ENCODE peak calls at places on chromosomes 5 and 9, in eight cellular contexts. J, U, S, C, B, F, E and X are unnamed samples.
A peak's percentile ranks its signal among the peaks of the same experiment; 100 is the strongest.

GRCh38 chr9:85554349-85554748 is 187.4 kb downstream of the AGTPBP1 start:
- ATAC-seq in J (no peak), U (no peak), S (no peak), C (no peak), B (no peak), F (no peak), E (no peak), X (no peak)

GRCh38 chr5:167346461-167346860 is 945.0 kb upstream of the WWC1 start:
- ATAC-seq in J (no peak), U (no peak), S (no peak), C (no peak), B (no peak), F (no peak), E (no peak), X (no peak)

GRCh38 chr9:36584626-36585460 is 12.1 kb downstream of the MELK start:
- ATAC-seq in J (peak; percentile 45), U (no peak), S (peak; percentile 26), C (no peak), B (peak; percentile 80), F (no peak), E (no peak), X (no peak)

GRCh38 chr5:111119856-111120255 is 27.7 kb downstream of the WDR36 start:
- ATAC-seq in J (no peak), U (no peak), S (no peak), C (no peak), B (no peak), F (no peak), E (no peak), X (no peak)

GRCh38 chr5:133336969-133337410 is 275.4 kb downstream of the FSTL4 start:
- ATAC-seq in J (no peak), U (no peak), S (no peak), C (no peak), B (no peak), F (no peak), E (no peak), X (no peak)

GRCh38 chr9:76619645-76620044 is 144.6 kb upstream of the PCA3 start:
- ATAC-seq in J (no peak), U (no peak), S (peak; percentile 57), C (no peak), B (no peak), F (no peak), E (no peak), X (peak; percentile 54)

GRCh38 chr5:23084815-23085214 is 231.7 kb upstream of the CDH12 start:
- ATAC-seq in J (no peak), U (no peak), S (no peak), C (peak; percentile 29), B (no peak), F (no peak), E (no peak), X (no peak)

GRCh38 chr5:74083096-74083495 is 457.1 kb downstream of the ARHGEF28 start:
- ATAC-seq in J (no peak), U (no peak), S (no peak), C (no peak), B (no peak), F (no peak), E (no peak), X (no peak)

DNA sequence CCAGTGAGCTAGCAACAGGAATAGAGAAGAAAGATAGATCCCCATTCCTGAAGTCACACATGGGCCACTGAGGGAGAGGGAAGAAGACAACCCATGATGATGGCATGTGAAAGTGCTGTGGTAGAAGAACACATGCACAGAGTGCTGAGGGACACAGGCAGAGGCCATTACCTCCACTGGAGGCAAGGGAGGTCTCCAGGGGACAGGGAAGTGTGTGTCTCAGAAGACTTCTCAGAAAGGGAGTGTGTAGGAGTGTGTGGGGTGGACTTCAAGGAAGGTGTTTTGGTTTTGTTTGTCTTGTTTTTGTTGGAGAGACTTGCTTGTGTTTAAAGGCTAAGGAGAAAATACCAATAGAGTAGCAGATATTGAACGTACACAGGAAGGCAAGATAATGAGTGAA is 77.0 kb upstream of the SMARCA2 start:
- ATAC-seq in J (no peak), U (no peak), S (no peak), C (no peak), B (no peak), F (no peak), E (no peak), X (no peak)
- H3K4me3 ChIP-seq in J (no peak overlapping the region), U (no peak overlapping the region), S (no peak overlapping the region), C (no peak overlapping the region), B (no peak overlapping the region), F (no peak overlapping the region), E (no peak overlapping the region), X (no peak overlapping the region)

GRCh38 chr5:158813275-158813674 is 286.4 kb downstream of the EBF1 start:
- ATAC-seq in J (no peak), U (no peak), S (no peak), C (no peak), B (no peak), F (no peak), E (no peak), X (no peak)
- H3K4me3 ChIP-seq in J (no peak overlapping the region), U (no peak overlapping the region), S (no peak overlapping the region), C (no peak overlapping the region), B (no peak overlapping the region), F (no peak overlapping the region), E (no peak overlapping the region), X (no peak overlapping the region)

GRCh38 chr5:130759061-130759460 is 406.0 kb downstream of the HINT1 start:
- ATAC-seq in J (no peak), U (no peak), S (no peak), C (no peak), B (peak; percentile 34), F (no peak), E (no peak), X (no peak)
- H3K4me3 ChIP-seq in J (no peak overlapping the region), U (no peak overlapping the region), S (no peak overlapping the region), C (no peak overlapping the region), B (no peak overlapping the region), F (no peak overlapping the region), E (no peak overlapping the region), X (no peak overlapping the region)

DNA sequence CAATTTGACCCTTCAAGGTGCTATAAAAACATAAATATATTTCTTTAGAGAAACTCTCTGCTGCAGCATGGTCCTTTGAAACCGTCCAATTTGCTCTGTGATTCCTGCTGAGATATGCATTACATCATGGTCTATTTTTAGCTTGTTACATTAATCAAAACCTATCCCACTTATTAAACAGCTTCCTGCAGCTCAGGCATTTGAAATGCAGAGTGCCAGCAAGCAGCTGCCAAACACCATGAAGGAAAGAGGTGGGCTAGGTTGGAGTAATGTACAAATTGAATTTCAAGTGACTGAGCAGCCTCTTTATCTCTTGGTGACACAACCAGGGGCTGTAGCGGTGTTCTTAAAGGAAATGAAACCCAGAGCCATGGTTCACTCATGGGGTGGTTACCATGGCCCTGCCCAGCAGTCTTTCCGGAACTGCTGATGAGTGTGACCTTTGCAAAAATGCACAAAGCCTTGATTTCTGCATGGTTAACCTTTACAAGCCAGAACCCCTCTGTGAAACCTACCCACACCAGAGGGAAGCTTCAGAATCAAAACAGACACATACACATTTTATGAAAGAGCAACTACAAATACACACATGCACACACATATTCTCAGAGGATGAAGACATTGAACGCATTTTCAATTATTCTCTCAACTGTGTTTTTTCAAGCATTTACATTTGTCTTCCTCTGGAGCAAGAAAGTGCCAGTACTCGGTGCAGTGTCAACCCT is 155.8 kb upstream of the ZNF608 start:
- ATAC-seq in J (no peak), U (peak; percentile 57), S (peak; percentile 71), C (peak; percentile 95), B (no peak), F (peak; percentile 56), E (no peak), X (no peak)
- H3K4me3 ChIP-seq in J (no peak overlapping the region), U (no peak overlapping the region), S (no peak overlapping the region), C (no peak overlapping the region), B (no peak overlapping the region), F (no peak overlapping the region), E (no peak overlapping the region), X (no peak overlapping the region)